ENCODE peak calls at places on chromosome 20, in four cellular contexts. S is brain microvascular endothelial cell, L is mesothelial cell of epicardium, W is foreskin keratinocyte. U is an unnamed sample.

GRCh38 chr20:23546435-23547144 is 21.7 kb downstream of the CST9L start:
- DNase-seq in S (no peak), L (no peak), W (no peak), U (no peak)

GRCh38 chr20:19750207-19750606 is 7.9 kb upstream of the RIN2 start:
- DNase-seq in S (no peak), W (peak; percentile 28), L (no peak), U (no peak)

GRCh38 chr20:34834459-34834893 is 9.0 kb upstream of the NCOA6 start:
- DNase-seq in S (no peak), W (peak; percentile 29), L (no peak), U (no peak)

GRCh38 chr20:1933465-1933870 is 38.3 kb downstream of the SIRPA start:
- DNase-seq in S (no peak), W (peak; percentile 28), L (no peak), U (no peak)

GRCh38 chr20:41619360-41620115 is 1.4 kb upstream of the CHD6 start:
- DNase-seq in S (no peak), L (no peak), W (no peak), U (no peak)

GRCh38 chr20:50561379-50562078 is 51.3 kb downstream of the PTPN1 start:
- DNase-seq in S (peak; percentile 92), W (peak; percentile 96), L (no peak), U (no peak)

GRCh38 chr20:59573837-59574236 is 30.5 kb upstream of the PHACTR3 start:
- DNase-seq in L (no peak), S (no peak), W (no peak), U (peak; percentile 63)

GRCh38 chr20:49690899-49691620 is 22.6 kb downstream of the B4GALT5 start:
- DNase-seq in W (peak; percentile 50), L (no peak), S (peak; percentile 76), U (no peak)

GRCh38 chr20:37526238-37526838 is 1.3 kb downstream of the BLCAP start:
- DNase-seq in W (peak; percentile 94), S (peak; percentile 53), L (no peak), U (no peak)

GRCh38 chr20:11467436-11467835 is 450.3 kb upstream of the BTBD3 start:
- DNase-seq in W (no peak), S (no peak), L (no peak), U (no peak)

GRCh38 chr20:51854912-51855311 is 52.6 kb upstream of the SALL4 start:
- DNase-seq in S (no peak), W (peak; percentile 35), L (no peak), U (no peak)

GRCh38 chr20:3940905-3941304 is 51.7 kb downstream of the PANK2 start:
- DNase-seq in S (no peak), L (no peak), W (no peak), U (no peak)
- TF ChIP-seq CTCF in S (no peak), L (no peak), W (no peak), U (no peak)

GRCh38 chr20:62927128-62927705 is 912 bp upstream of the DIDO1 start:
- DNase-seq in L (no peak), W (no peak), S (no peak), U (no peak)

GRCh38 chr20:62924567-62925419 is 1.5 kb downstream of the DIDO1 start:
- DNase-seq in S (peak; percentile 28), W (peak; percentile 86), L (no peak), U (no peak)

GRCh38 chr20:62925420-62926228 is 681 bp downstream of the DIDO1 start:
- DNase-seq in S (no peak), L (no peak), W (no peak), U (no peak)

GRCh38 chr20:62928246-62928939 is 2.1 kb upstream of the DIDO1 start:
- DNase-seq in L (no peak), W (no peak), S (no peak), U (no peak)

DNA sequence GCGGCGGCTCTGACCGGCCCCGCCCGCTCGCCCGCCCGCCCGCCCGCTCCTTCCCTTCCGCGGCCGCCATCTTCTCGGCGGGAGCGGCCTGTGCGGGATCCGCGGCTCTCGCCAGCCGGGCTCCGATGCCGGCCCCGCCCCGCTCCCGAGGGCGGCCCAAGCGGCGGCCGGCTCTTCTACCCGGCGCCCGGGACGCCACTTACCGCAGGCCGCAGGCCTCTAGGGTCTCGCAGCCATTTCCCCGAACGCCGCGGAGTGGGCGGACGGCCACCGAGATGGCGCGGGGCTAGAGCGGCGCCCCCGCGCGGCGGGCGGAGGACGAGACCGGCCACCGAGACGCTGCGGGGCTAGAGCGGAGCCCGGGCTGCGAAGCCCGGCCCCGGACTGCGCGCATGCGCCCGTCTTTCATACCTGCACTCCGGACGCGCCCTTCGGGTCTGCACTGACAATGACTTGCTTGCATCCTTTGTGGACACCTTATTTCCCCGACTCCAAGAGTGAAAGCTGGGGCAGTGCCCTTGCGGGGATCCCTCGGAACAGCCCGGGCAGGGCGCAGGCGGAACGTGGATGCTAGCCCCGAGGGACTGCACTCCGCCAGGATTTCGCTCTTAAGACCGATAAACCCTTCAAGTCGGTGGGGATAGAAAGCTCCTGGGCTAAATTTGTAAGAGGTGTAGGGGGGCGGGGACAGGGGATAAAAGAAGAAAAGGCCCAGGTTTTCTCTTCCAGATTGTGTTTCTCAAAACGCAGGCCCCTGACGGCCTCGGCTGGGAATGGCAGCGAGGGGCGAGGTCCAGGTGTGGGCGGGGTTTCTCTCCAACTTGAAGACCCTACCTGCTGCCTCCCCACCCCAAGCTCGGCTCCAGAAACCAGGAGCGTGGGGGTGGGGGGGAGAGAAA is at the start of gene DIDO1:
- DNase-seq in W (peak; percentile 77), L (peak; percentile 87), S (peak; percentile 59), U (peak; percentile 92)
- TF ChIP-seq CTCF in W (peak; percentile 74), L (peak; percentile 48), S (peak; percentile 52), U (peak; percentile 79)

GRCh38 chr20:60851826-60852704 is 400.0 kb upstream of the CDH4 start:
- DNase-seq in L (no peak), W (peak; percentile 2), S (no peak), U (no peak)
- TF ChIP-seq CTCF in L (peak; percentile 36), W (peak; percentile 63), S (peak; percentile 73), U (peak; percentile 79)

DNA sequence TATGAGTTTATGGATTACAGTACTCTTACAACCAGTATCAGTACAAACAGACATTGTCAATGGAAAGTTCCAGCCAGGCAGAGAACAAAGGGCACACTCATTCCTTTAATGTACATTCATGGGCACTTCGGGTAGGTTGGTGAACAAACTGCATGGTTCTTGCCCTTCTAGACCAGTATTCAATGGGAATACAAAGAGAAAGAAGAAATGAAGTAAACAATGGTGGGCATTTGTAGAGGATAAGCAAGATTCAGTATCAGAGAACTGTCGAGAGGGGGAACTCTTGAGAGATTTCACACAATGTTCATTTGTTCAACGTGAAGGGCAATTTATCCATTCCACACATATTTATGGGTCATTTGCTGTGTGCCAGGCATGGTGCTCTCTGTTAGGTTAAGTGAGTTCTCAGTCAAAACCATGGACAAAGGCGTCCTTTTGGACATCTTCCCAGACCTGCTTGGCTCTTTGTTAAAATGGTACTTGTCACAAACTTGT is 714.8 kb downstream of the DHX35 start:
- DNase-seq in S (no peak), L (no peak), W (peak; percentile 33), U (no peak)
- TF ChIP-seq CTCF in S (no peak), L (no peak), W (peak; percentile 50), U (peak; percentile 63)

GRCh38 chr20:48621256-48622078 is 206.3 kb downstream of the PREX1 start:
- DNase-seq in W (peak; percentile 62), S (peak; percentile 28), L (no peak), U (no peak)
- TF ChIP-seq CTCF in W (no peak), S (no peak), L (no peak), U (no peak)

DNA sequence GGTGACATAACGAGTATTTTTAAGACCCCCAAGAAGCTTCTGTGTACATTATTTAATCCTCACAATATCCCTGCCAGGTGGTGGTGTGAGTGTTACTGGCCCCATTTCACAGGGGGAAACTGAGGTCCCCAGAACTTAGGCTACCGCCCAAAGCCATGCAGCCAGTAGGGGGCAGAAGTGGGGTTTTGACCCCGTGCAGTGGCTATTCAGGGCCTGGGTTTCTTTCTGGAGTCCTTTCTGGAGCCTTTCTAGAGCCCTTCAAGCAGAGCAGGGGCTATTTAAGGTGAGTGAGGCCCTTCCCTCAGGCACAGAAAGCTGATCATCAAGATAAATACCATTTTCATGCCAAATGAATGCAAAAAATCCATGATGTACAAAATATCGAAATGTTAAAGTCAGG is 59.0 kb downstream of the CTCFL start:
- DNase-seq in L (no peak), W (no peak), S (no peak), U (no peak)
- TF ChIP-seq CTCF in L (peak; percentile 32), W (peak; percentile 18), S (peak; percentile 22), U (peak; percentile 30)

GRCh38 chr20:3250091-3250504 is 11.1 kb upstream of the SLC4A11 start:
- DNase-seq in W (no peak), S (no peak), L (no peak), U (no peak)
- TF ChIP-seq CTCF in W (peak; percentile 57), S (peak; percentile 62), L (no peak), U (peak; percentile 64)

U was measured in type B pancreatic cell.